ENCODE peak calls at places on chromosomes 2 and 18, in four cellular contexts. O is cardiac septum, C is SK-N-MC, T is HCT116. B is an unnamed sample.

GRCh38 chr2:70132244-70133126 is 45.2 kb downstream of the PCBP1 start:
- DNase-seq in C (no peak), T (no peak), O (no peak), B (no peak)

GRCh38 chr2:9222246-9222898 is 15.8 kb downstream of the ASAP2 start:
- DNase-seq in T (no peak), O (no peak), C (no peak), B (no peak)

GRCh38 chr2:232942831-232943230 is 70.2 kb downstream of the NGEF start:
- DNase-seq in T (no peak), C (no peak), O (no peak), B (no peak)

GRCh38 chr2:217393585-217394032 is 533.7 kb upstream of the TNP1 start:
- DNase-seq in C (no peak), T (no peak), O (peak), B (peak)

GRCh38 chr2:221102896-221103688 is 469.0 kb downstream of the EPHA4 start:
- DNase-seq in O (no peak), C (no peak), T (no peak), B (no peak)

GRCh38 chr2:101435011-101435862 is 39.7 kb downstream of the RFX8 start:
- DNase-seq in T (no peak), C (no peak), O (no peak), B (no peak)

GRCh38 chr2:23351388-23352141 is 33.4 kb upstream of the KLHL29 start:
- DNase-seq in O (peak), T (peak), C (no peak), B (peak)

GRCh38 chr18:35467624-35468016 is 30.1 kb downstream of the INO80C start:
- DNase-seq in T (no peak), C (no peak), O (no peak), B (no peak)

B was measured in sciatic nerve.